ENCODE peak calls at places on chromosomes 13 and 19, in seven cellular contexts. B is neuronal stem cell; D is ELF-1; G is EH; S is posterior vena cava; E is activated T-helper 2 cell treated with anti-CD3 and anti-CD28 coated beads, Interferon-gamma antibody, Interleukin-2, Interleukin-4, amounts not matched to agents 10 μg/mL and 5 μg/mL and 100 μg/mL, durations not matched to agents 14 hours and 24 hours and 36 hours; O is KBM-7. T is an unnamed sample.

GRCh38 chr13:111901301-111901905 is 165.5 kb upstream of the SOX1 start:
- DNase-seq in G (no peak), B (no peak), D (no peak), E (no peak), S (peak; percentile 68), O (no peak), T (no peak)

GRCh38 chr13:113977976-113978375 is 4.1 kb upstream of the C13orf46 start:
- DNase-seq in O (no peak), G (no peak), E (no peak), S (no peak), B (no peak), D (no peak), T (peak; percentile 33)

GRCh38 chr13:78609464-78610205 is 6.3 kb upstream of the POU4F1 start:
- DNase-seq in O (no peak), S (peak; percentile 83), B (peak; percentile 48), G (no peak), D (peak; percentile 66), E (no peak), T (no peak)

GRCh38 chr13:21095311-21095710 is 33.9 kb upstream of the LATS2 start:
- DNase-seq in E (no peak), O (peak; percentile 14), G (no peak), B (no peak), D (no peak), S (no peak), T (no peak)

GRCh38 chr13:34776390-34776981 is 165.6 kb upstream of the NBEA start:
- DNase-seq in E (no peak), O (no peak), G (no peak), B (no peak), S (no peak), D (no peak), T (no peak)

GRCh38 chr13:48253849-48254248 is 20.8 kb downstream of the ITM2B start:
- DNase-seq in S (no peak), O (no peak), G (no peak), D (no peak), B (no peak), E (no peak), T (no peak)

GRCh38 chr13:31476266-31476665 is 263.1 kb upstream of the RXFP2 start:
- DNase-seq in S (no peak), O (no peak), B (no peak), G (peak; percentile 83), D (no peak), E (no peak), T (no peak)

GRCh38 chr19:34960103-34960805 is 3.8 kb downstream of the ZNF792 start:
- DNase-seq in G (peak; percentile 75), E (no peak), D (no peak), O (no peak), B (no peak), S (no peak), T (no peak)

GRCh38 chr19:16875584-16876555 is 12.9 kb upstream of the F2RL3 start:
- DNase-seq in S (no peak), E (no peak), B (no peak), G (no peak), D (no peak), O (no peak), T (no peak)

GRCh38 chr13:23703241-23703640 is 133.0 kb downstream of the TNFRSF19 start:
- DNase-seq in O (no peak), G (peak; percentile 67), B (no peak), S (no peak), E (no peak), D (no peak), T (no peak)

GRCh38 chr19:38028913-38029565 is 122.0 kb downstream of the SIPA1L3 start:
- DNase-seq in O (no peak), S (no peak), D (no peak), B (no peak), G (no peak), E (no peak), T (no peak)

GRCh38 chr13:113539822-113540221 is 44.7 kb upstream of the TFDP1 start:
- DNase-seq in D (no peak), O (no peak), E (no peak), B (no peak), S (peak; percentile 24), G (no peak), T (peak; percentile 22)

GRCh38 chr19:50486823-50487515 is 10.3 kb upstream of the GARIN5A start:
- DNase-seq in G (no peak), E (peak; percentile 39), B (no peak), O (peak; percentile 72), S (peak; percentile 70), D (peak; percentile 96), T (peak; percentile 72)

GRCh38 chr13:48304132-48304876 is 753 bp downstream of the RB1 start:
- DNase-seq in E (no peak), S (peak; percentile 81), B (peak; percentile 17), D (peak; percentile 31), G (peak; percentile 71), O (peak; percentile 74), T (no peak)

GRCh38 chr19:51901860-51902259 is 3.0 kb downstream of the ZNF649 start:
- DNase-seq in G (no peak), O (no peak), E (no peak), S (no peak), D (no peak), B (no peak), T (no peak)

GRCh38 chr19:10408511-10409291 is 5.4 kb upstream of the CDC37 start:
- DNase-seq in S (no peak), G (no peak), O (peak; percentile 74), E (peak; percentile 73), B (no peak), D (no peak), T (peak; percentile 88)

GRCh38 chr13:47117268-47117667 is 220.4 kb upstream of the HTR2A start:
- DNase-seq in S (no peak), B (no peak), D (no peak), E (no peak), O (no peak), G (peak; percentile 83), T (no peak)

GRCh38 chr13:48567521-48568331 is 34.8 kb upstream of the RCBTB2 start:
- DNase-seq in O (peak; percentile 73), G (peak; percentile 12), S (no peak), E (no peak), D (no peak), B (no peak), T (no peak)

GRCh38 chr19:51600940-51601575 is 29.1 kb downstream of the SIGLEC5 start:
- DNase-seq in B (no peak), D (no peak), E (no peak), S (no peak), G (no peak), O (no peak), T (no peak)

GRCh38 chr19:15448014-15448777 is 1.6 kb downstream of the WIZ start:
- DNase-seq in O (no peak), B (no peak), D (no peak), E (no peak), G (no peak), S (no peak), T (no peak)

GRCh38 chr19:12801466-12802266 is at the start of the genes PRDX2 and THSD8:
- DNase-seq in G (peak; percentile 66), S (peak; percentile 93), B (peak; percentile 80), E (peak; percentile 74), D (peak; percentile 86), O (peak; percentile 88), T (peak; percentile 92)

GRCh38 chr19:17848598-17849292 is 963 bp upstream of the JAK3 start:
- DNase-seq in O (no peak), B (no peak), E (no peak), G (no peak), D (peak; percentile 44), S (no peak), T (no peak)

GRCh38 chr19:51607077-51607476 is 23.1 kb downstream of the SIGLEC5 start:
- DNase-seq in B (no peak), D (no peak), G (no peak), O (no peak), S (no peak), E (peak; percentile 32), T (no peak)

GRCh38 chr19:58054792-58055482 is 4.1 kb upstream of the ZNF135 start:
- DNase-seq in B (no peak), S (no peak), E (no peak), O (no peak), G (no peak), D (no peak), T (no peak)

GRCh38 chr13:102597029-102598015 is 536 bp downstream of the TPP2 start:
- DNase-seq in E (peak; percentile 20), S (peak; percentile 82), B (peak; percentile 9), D (peak; percentile 30), G (peak; percentile 52), O (peak; percentile 88), T (no peak)

GRCh38 chr13:46383383-46383782 is 3.7 kb downstream of the RUBCNL start:
- DNase-seq in E (no peak), D (no peak), O (no peak), S (no peak), B (no peak), G (no peak), T (no peak)

GRCh38 chr13:41670873-41671443 is 213.6 kb downstream of the RGCC start:
- DNase-seq in B (no peak), D (no peak), E (no peak), O (no peak), S (no peak), G (peak; percentile 22), T (no peak)

GRCh38 chr13:91105270-91105669 is 242.2 kb upstream of the MIR17HG start:
- DNase-seq in G (no peak), B (no peak), D (no peak), S (no peak), E (no peak), O (no peak), T (no peak)

GRCh38 chr13:98576963-98577822 is at the start of gene STK24:
- DNase-seq in O (peak; percentile 57), E (peak; percentile 60), S (peak; percentile 91), D (peak; percentile 69), B (peak; percentile 69), G (peak; percentile 84), T (peak; percentile 87)

GRCh38 chr13:44237276-44237767 is 136.3 kb upstream of the SERP2 start:
- DNase-seq in D (no peak), O (peak; percentile 53), S (no peak), B (no peak), E (no peak), G (peak; percentile 94), T (no peak)

GRCh38 chr19:54724142-54724541 is at the start of gene KIR3DL3:
- DNase-seq in S (no peak), G (no peak), D (no peak), E (no peak), B (no peak), O (no peak), T (no peak)

GRCh38 chr19:887072-887471 is 5.9 kb downstream of the MED16 start:
- DNase-seq in S (no peak), O (no peak), B (no peak), G (peak; percentile 89), E (no peak), D (peak; percentile 62), T (no peak)

GRCh38 chr19:51777570-51778460 is 16.8 kb downstream of the FPR2 start:
- DNase-seq in G (peak; percentile 81), E (peak; percentile 12), O (peak; percentile 68), D (peak; percentile 82), S (peak; percentile 86), B (peak; percentile 70), T (peak; percentile 72)

GRCh38 chr19:53810891-53811290 is 13.2 kb downstream of the NLRP12 start:
- DNase-seq in E (no peak), D (no peak), O (no peak), G (no peak), S (no peak), B (no peak), T (no peak)

GRCh38 chr19:5628470-5628869 is 5.6 kb downstream of the SAFB start:
- DNase-seq in O (no peak), E (no peak), S (no peak), D (no peak), G (no peak), B (no peak), T (no peak)

GRCh38 chr13:86792153-86792651 is 879.0 kb upstream of the SLITRK5 start:
- DNase-seq in B (no peak), E (no peak), D (peak; percentile 79), G (no peak), O (no peak), S (peak; percentile 68), T (no peak)

GRCh38 chr19:1854542-1855039 is 6.3 kb upstream of the REXO1 start:
- DNase-seq in G (no peak), O (no peak), B (no peak), E (no peak), S (no peak), D (peak; percentile 77), T (peak; percentile 76)

GRCh38 chr13:39051157-39051556 is 12.9 kb downstream of the NHLRC3 start:
- DNase-seq in S (no peak), O (peak; percentile 45), D (no peak), G (peak; percentile 47), E (no peak), B (peak; percentile 26), T (no peak)